ENCODE peak calls at places on chromosomes 6 and 20, in four cellular contexts. F is ascending aorta, V is stomach, D is fibroblast of mammary gland. H is an unnamed sample.

GRCh38 chr6:31572041-31572911 is at the start of gene LTA:
- DNase-seq in F (no peak), V (no peak), D (no peak), H (no peak)

GRCh38 chr6:161434331-161434730 is 160.5 kb upstream of the AGPAT4 start:
- DNase-seq in F (no peak), V (no peak), D (peak; percentile 61), H (peak; percentile 37)

GRCh38 chr20:63499333-63499969 is 568 bp upstream of the EEF1A2 start:
- DNase-seq in F (no peak), V (no peak), D (no peak), H (peak; percentile 40)

GRCh38 chr20:57986776-57987175 is 241.7 kb downstream of the ANKRD60 start:
- DNase-seq in F (no peak), V (no peak), D (no peak), H (no peak)

GRCh38 chr20:34222208-34222607 is 19.0 kb upstream of the ASIP start:
- DNase-seq in F (no peak), V (no peak), D (peak; percentile 98), H (no peak)

GRCh38 chr6:21085206-21085605 is 508.3 kb upstream of the SOX4 start:
- DNase-seq in F (no peak), V (no peak), D (no peak), H (no peak)

GRCh38 chr6:100454571-100455229 is 10.0 kb downstream of the SIM1 start:
- DNase-seq in F (no peak), V (no peak), D (no peak), H (no peak)

GRCh38 chr6:117074672-117075071 is 190.7 kb upstream of the VGLL2 start:
- DNase-seq in F (no peak), V (no peak), D (no peak), H (no peak)

GRCh38 chr20:5848711-5849505 is 98.7 kb downstream of the SHLD1 start:
- DNase-seq in F (no peak), V (no peak), D (peak; percentile 89), H (no peak)

GRCh38 chr6:150527100-150527499 is 72.6 kb upstream of the PLEKHG1 start:
- DNase-seq in F (no peak), V (no peak), D (no peak), H (no peak)

GRCh38 chr6:52694404-52694803 is 23.5 kb downstream of the TMEM14A start:
- DNase-seq in F (no peak), V (no peak), D (no peak), H (no peak)

GRCh38 chr6:52693777-52694176 is 22.9 kb downstream of the TMEM14A start:
- DNase-seq in F (no peak), V (no peak), D (no peak), H (no peak)

GRCh38 chr6:52696418-52696817 is 25.5 kb downstream of the TMEM14A start:
- DNase-seq in F (no peak), V (no peak), D (no peak), H (no peak)

GRCh38 chr6:52697903-52698302 is 27.0 kb downstream of the TMEM14A start:
- DNase-seq in F (no peak), V (no peak), D (peak; percentile 9), H (no peak)
- TF ChIP-seq CTCF in F (no peak), V (no peak), D (no peak), H (no peak)

DNA sequence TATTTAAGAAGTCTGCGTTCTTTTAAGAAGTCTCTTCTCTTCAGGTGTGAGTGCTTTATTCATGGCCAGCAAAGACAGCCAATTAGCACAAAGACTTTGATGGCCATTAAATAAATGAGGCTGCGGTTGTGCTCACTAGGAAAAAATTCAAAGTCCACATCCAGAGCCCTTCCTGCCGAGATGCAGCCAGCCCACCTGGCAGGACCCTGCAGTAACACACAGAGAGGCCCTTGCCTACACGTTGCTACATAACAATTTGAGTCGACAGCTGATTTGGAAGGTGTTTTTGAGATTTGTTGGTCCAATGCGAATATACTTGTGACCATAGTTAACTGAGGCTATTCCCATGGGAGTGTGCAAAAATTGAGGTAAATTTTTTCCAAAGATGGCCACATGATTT is 605.4 kb upstream of the HTR1E start:
- DNase-seq in F (no peak), V (no peak), D (no peak), H (no peak)
- TF ChIP-seq CTCF in F (no peak), V (no peak), D (no peak), H (no peak)

DNA sequence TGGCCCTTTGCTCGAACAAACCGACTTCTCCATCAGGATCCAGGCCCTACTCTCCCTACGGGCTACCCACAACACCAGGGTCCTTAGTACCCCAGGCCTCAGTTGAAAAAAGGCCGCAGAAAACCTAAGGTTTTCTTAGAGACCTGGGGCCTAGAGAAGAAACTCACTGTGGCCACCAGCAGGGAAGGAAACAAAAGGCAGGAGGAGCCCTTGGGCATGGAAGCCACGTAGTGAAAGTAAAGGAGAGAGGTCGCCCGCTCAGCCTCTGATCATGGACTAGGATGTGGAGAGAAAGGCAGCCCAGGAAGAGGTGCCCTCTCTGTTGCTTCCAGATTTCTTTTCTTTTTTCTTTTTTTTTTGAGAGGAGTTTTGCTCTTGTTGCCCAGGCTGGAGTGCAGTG is 31.5 kb downstream of the CPNE5 start:
- DNase-seq in F (no peak), V (no peak), D (no peak), H (no peak)
- TF ChIP-seq CTCF in F (no peak), V (no peak), D (no peak), H (no peak)

GRCh38 chr20:37282558-37282957 is 6.9 kb upstream of the MANBAL start:
- DNase-seq in F (no peak), V (no peak), D (peak; percentile 84), H (no peak)
- TF ChIP-seq CTCF in F (peak; percentile 27), V (no peak), D (peak; percentile 73), H (peak; percentile 22)